ENCODE peak calls at places on chromosomes 11 and 22, in eight cellular contexts. E is heart right ventricle; Y is K562; V is coronary artery; Q is T1000; A is NCI-H2107; O is H7; J is activated CD8-positive, alpha-beta memory T cell treated with anti-CD3 and anti-CD28 coated beads, Interleukin-2, amount 10 ng/mL, durations not matched to agents 7 days and 5 days. R is an unnamed sample.

GRCh38 chr11:1674879-1675235 is 22.1 kb upstream of the KRTAP5-6 start:
- DNase-seq in V (no peak), J (no peak), Y (no peak), Q (no peak), O (peak; percentile 54), E (no peak), A (no peak), R (no peak)

GRCh38 chr11:44333271-44334218 is 23.6 kb upstream of the ALX4 start:
- DNase-seq in Q (no peak), J (no peak), O (no peak), E (no peak), A (no peak), Y (peak; percentile 51), V (no peak), R (peak; percentile 48)

GRCh38 chr22:46079861-46080821 is 70.2 kb upstream of the PPARA start:
- DNase-seq in Y (no peak), Q (peak; percentile 75), V (peak; percentile 96), J (no peak), A (no peak), E (peak; percentile 77), O (no peak), R (no peak)

GRCh38 chr22:30809086-30809485 is 114.4 kb downstream of the OSBP2 start:
- DNase-seq in Y (no peak), E (no peak), O (no peak), Q (no peak), J (no peak), A (no peak), V (no peak), R (no peak)

GRCh38 chr22:49295465-49295743 is 532.3 kb downstream of the BRD1 start:
- DNase-seq in Y (no peak), J (no peak), A (peak; percentile 75), O (no peak), E (no peak), V (peak; percentile 40), Q (no peak), R (no peak)

GRCh38 chr11:12043959-12044772 is 35.7 kb upstream of the DKK3 start:
- DNase-seq in A (peak; percentile 58), V (peak; percentile 93), Q (peak; percentile 73), J (peak; percentile 75), Y (peak; percentile 78), O (peak; percentile 77), E (peak; percentile 81), R (peak; percentile 61)

GRCh38 chr11:64768300-64768694 is 8.5 kb upstream of the PYGM start:
- DNase-seq in V (no peak), O (no peak), A (no peak), E (no peak), Q (no peak), Y (no peak), J (no peak), R (no peak)

GRCh38 chr22:18065256-18065655 is 12.5 kb upstream of the PEX26 start:
- DNase-seq in Q (peak; percentile 15), A (no peak), O (peak; percentile 67), Y (no peak), J (no peak), V (no peak), E (no peak), R (no peak)

GRCh38 chr22:20867179-20868099 is 8.6 kb downstream of the SNAP29 start:
- DNase-seq in Y (peak; percentile 99), Q (no peak), V (no peak), A (no peak), O (no peak), J (peak; percentile 44), E (peak; percentile 73), R (peak; percentile 95)

GRCh38 chr11:69873166-69874077 is 54.2 kb upstream of the FGF3 start:
- DNase-seq in J (no peak), Y (no peak), E (no peak), O (no peak), V (no peak), A (no peak), Q (no peak), R (no peak)

GRCh38 chr22:34354071-34354817 is 434.0 kb upstream of the LARGE1 start:
- DNase-seq in Q (no peak), A (no peak), Y (no peak), V (no peak), O (no peak), J (no peak), E (no peak), R (no peak)

GRCh38 chr22:39314251-39314971 is 5.0 kb downstream of the RPL3 start:
- DNase-seq in E (no peak), O (peak; percentile 52), J (no peak), V (no peak), Y (no peak), A (no peak), Q (no peak), R (peak; percentile 19)

GRCh38 chr22:45764051-45764450 is 92.4 kb downstream of the ATXN10 start:
- DNase-seq in Q (no peak), J (no peak), E (no peak), Y (no peak), V (no peak), A (no peak), O (no peak), R (no peak)

GRCh38 chr11:69969890-69970784 is 108.0 kb upstream of the ANO1 start:
- DNase-seq in A (no peak), V (no peak), E (no peak), O (no peak), Y (peak; percentile 77), J (no peak), Q (no peak), R (peak; percentile 33)

GRCh38 chr11:61969838-61970452 is 2.5 kb upstream of the FTH1 start:
- DNase-seq in O (no peak), A (no peak), V (no peak), J (no peak), Y (no peak), Q (no peak), E (no peak), R (peak; percentile 63)

GRCh38 chr11:121163658-121164308 is 62.7 kb downstream of the TECTA start:
- DNase-seq in V (no peak), J (peak; percentile 47), E (no peak), Q (no peak), O (no peak), Y (no peak), A (no peak), R (no peak)

GRCh38 chr22:19453718-19454117 is 6.2 kb upstream of the C22orf39 start:
- DNase-seq in A (no peak), Q (no peak), V (no peak), O (no peak), E (no peak), J (no peak), Y (no peak), R (no peak)

GRCh38 chr11:134950692-134951304 is 538.8 kb upstream of the B3GAT1 start:
- DNase-seq in Q (no peak), V (no peak), E (no peak), A (no peak), Y (no peak), O (no peak), J (no peak), R (no peak)

GRCh38 chr22:37100589-37101127 is 8.9 kb downstream of the TMPRSS6 start:
- DNase-seq in E (no peak), O (no peak), Q (no peak), V (no peak), J (no peak), Y (no peak), A (no peak), R (peak; percentile 50)

GRCh38 chr22:44567846-44568493 is 69.9 kb upstream of the RTL6 start:
- DNase-seq in J (peak; percentile 62), A (no peak), V (no peak), O (no peak), Q (no peak), Y (no peak), E (peak; percentile 30), R (peak; percentile 66)

GRCh38 chr11:131537196-131537595 is 166.8 kb downstream of the NTM start:
- DNase-seq in A (no peak), Y (no peak), V (no peak), E (no peak), Q (no peak), O (no peak), J (no peak), R (no peak)

R was measured in erythroblast.